ENCODE peak calls at places on chromosomes 7 and 10, in four cellular contexts. R, H, W and C are unnamed samples.
A peak's percentile ranks its signal among the peaks of the same experiment; 100 is the strongest.

GRCh38 chr7:75624134-75624832 is 114.5 kb downstream of the HIP1 start:
- DNase-seq in W (no peak), R (no peak), H (no peak), C (no peak)

GRCh38 chr7:66277492-66277891 is 72.4 kb downstream of the TPST1 start:
- DNase-seq in R (no peak), W (no peak), H (no peak), C (no peak)

GRCh38 chr10:1762066-1762465 is 24.7 kb upstream of the ADARB2 start:
- DNase-seq in W (no peak), H (no peak), R (no peak), C (no peak)

GRCh38 chr7:43385856-43386255 is 197.1 kb upstream of the STK17A start:
- DNase-seq in H (no peak), W (no peak), R (no peak), C (no peak)

GRCh38 chr7:77199008-77199966 is at the start of gene FGL2:
- DNase-seq in H (peak; percentile 49), W (peak; percentile 41), R (no peak), C (no peak)

GRCh38 chr7:2290877-2291276 is 23.4 kb downstream of the SNX8 start:
- DNase-seq in H (no peak), W (no peak), R (no peak), C (no peak)

GRCh38 chr7:131061158-131061557 is 266.5 kb upstream of the MKLN1 start:
- DNase-seq in W (no peak), H (peak; percentile 54), R (no peak), C (no peak)

GRCh38 chr7:80916770-80917681 is 1.8 kb downstream of the SEMA3C start:
- DNase-seq in H (no peak), R (no peak), W (peak; percentile 61), C (no peak)

GRCh38 chr7:151877911-151878835 is 1.3 kb upstream of the PRKAG2 start:
- DNase-seq in H (no peak), R (no peak), W (no peak), C (no peak)

GRCh38 chr7:107597953-107598352 is 17.9 kb downstream of the BCAP29 start:
- DNase-seq in R (no peak), W (no peak), H (no peak), C (no peak)

GRCh38 chr7:19175241-19175640 is 30.0 kb upstream of the FERD3L start:
- DNase-seq in H (no peak), W (no peak), R (no peak), C (no peak)

GRCh38 chr10:36602374-36602773 is 523.0 kb upstream of the ANKRD30A start:
- DNase-seq in W (no peak), H (no peak), R (no peak), C (no peak)

GRCh38 chr10:124728830-124729661 is 15.1 kb downstream of the FAM53B start:
- DNase-seq in R (no peak), H (no peak), W (no peak), C (no peak)

GRCh38 chr7:67056683-67057082 is 60.0 kb downstream of the TYW1 start:
- DNase-seq in R (no peak), H (no peak), W (no peak), C (no peak)

GRCh38 chr10:21904930-21905329 is 98.6 kb downstream of the DNAJC1 start:
- DNase-seq in H (no peak), W (no peak), R (no peak), C (no peak)

GRCh38 chr10:122276611-122277205 is 5.6 kb downstream of the BTBD16 start:
- DNase-seq in W (no peak), R (no peak), H (no peak), C (no peak)

GRCh38 chr7:28038175-28038855 is 142.3 kb downstream of the JAZF1 start:
- DNase-seq in W (no peak), R (no peak), H (no peak), C (no peak)

GRCh38 chr10:92712016-92712889 is 22.5 kb downstream of the HHEX start:
- DNase-seq in R (no peak), H (no peak), W (no peak), C (no peak)

GRCh38 chr7:33554046-33554445 is 351.3 kb upstream of the BMPER start:
- DNase-seq in H (no peak), W (no peak), R (no peak), C (no peak)

GRCh38 chr10:86868353-86868752 is 89.1 kb downstream of the MMRN2 start:
- DNase-seq in H (no peak), W (peak; percentile 20), R (no peak), C (peak; percentile 19)

GRCh38 chr7:28354601-28355062 is 57.7 kb upstream of the CREB5 start:
- DNase-seq in W (no peak), H (no peak), R (no peak), C (no peak)

GRCh38 chr7:134943785-134944400 is 42.4 kb upstream of the AGBL3 start:
- DNase-seq in R (no peak), W (peak; percentile 70), H (no peak), C (peak; percentile 38)

GRCh38 chr7:128104109-128104742 is 73.0 kb upstream of the LRRC4 start:
- DNase-seq in H (no peak), W (no peak), R (no peak), C (peak; percentile 37)

GRCh38 chr7:25995893-25996529 is 156.0 kb upstream of the NFE2L3 start:
- DNase-seq in H (no peak), R (no peak), W (no peak), C (peak; percentile 2)

GRCh38 chr7:44798649-44799275 is 2.3 kb downstream of the PPIA start:
- DNase-seq in H (no peak), R (no peak), W (no peak), C (no peak)

GRCh38 chr7:82183633-82184032 is 259.9 kb downstream of the CACNA2D1 start:
- DNase-seq in R (no peak), W (no peak), H (no peak), C (no peak)

GRCh38 chr10:6009159-6009558 is 31.8 kb upstream of the IL15RA start:
- DNase-seq in W (no peak), R (no peak), H (no peak), C (no peak)

GRCh38 chr7:150927157-150927953 is 50.8 kb downstream of the KCNH2 start:
- DNase-seq in R (no peak), W (no peak), H (no peak), C (no peak)